ENCODE peak calls at places on chromosomes 1 and 21, in ten cellular contexts. Z is hepatic stellate cell; O is SW480; A is activated effector memory CD4-positive, alpha-beta T cell treated with anti-CD3 and anti-CD28 coated beads, Interleukin-2, amount 50 U/mL, for 16 hours; H is OCI-LY7; E is neural crest cell; K is globus pallidus; Y is EL; S is hypothalamus; C is HS-5. D is an unnamed sample.

GRCh38 chr1:41751804-41752513 is 166.8 kb downstream of the HIVEP3 start:
- DNase-seq in O (no peak), A (peak), K (peak), H (peak), C (peak), Z (peak), S (no peak), E (no peak), Y (peak), D (peak)

GRCh38 chr1:26037904-26038303 is 8.0 kb downstream of the SLC30A2 start:
- DNase-seq in E (no peak), K (no peak), S (no peak), H (no peak), Y (no peak), C (no peak), O (no peak), A (no peak), Z (no peak), D (no peak)

GRCh38 chr1:62234709-62235108 is 40.1 kb downstream of the L1TD1 start:
- DNase-seq in O (no peak), S (no peak), Y (peak), Z (no peak), C (no peak), K (no peak), A (no peak), E (no peak), H (no peak), D (no peak)

GRCh38 chr1:226526801-226527595 is 21.6 kb upstream of the STUM start:
- DNase-seq in Z (peak), S (no peak), Y (peak), E (no peak), C (no peak), A (peak), O (no peak), H (peak), K (no peak), D (no peak)

GRCh38 chr1:224623743-224624333 is 7.7 kb downstream of the CNIH3 start:
- DNase-seq in S (no peak), H (peak), C (peak), O (peak), E (no peak), Z (peak), A (peak), K (no peak), Y (peak), D (no peak)

GRCh38 chr1:184160236-184160635 is 108.7 kb downstream of the TSEN15 start:
- DNase-seq in O (no peak), Y (peak), H (no peak), K (no peak), S (no peak), Z (peak), E (no peak), C (peak), A (peak), D (no peak)

GRCh38 chr1:30612666-30613065 is 110.7 kb downstream of the MATN1 start:
- DNase-seq in A (no peak), E (no peak), K (no peak), Z (no peak), H (no peak), C (no peak), O (no peak), Y (no peak), S (no peak), D (no peak)

GRCh38 chr1:235329139-235329808 is 904 bp downstream of the GGPS1 start:
- DNase-seq in Y (peak), A (peak), K (no peak), C (no peak), H (peak), E (peak), Z (peak), O (peak), S (no peak), D (peak)

GRCh38 chr1:213934642-213935041 is 53.1 kb upstream of the PROX1 start:
- DNase-seq in C (no peak), A (no peak), S (no peak), Y (no peak), E (no peak), Z (no peak), K (no peak), H (no peak), O (peak), D (peak)

GRCh38 chr1:150922519-150922975 is 3.6 kb upstream of the SETDB1 start:
- DNase-seq in E (peak), Y (peak), A (peak), H (peak), C (peak), S (no peak), O (peak), K (peak), Z (peak), D (peak)

GRCh38 chr1:178094752-178095645 is 1.1 kb downstream of the RASAL2 start:
- DNase-seq in Y (peak), S (no peak), K (no peak), O (peak), E (no peak), H (no peak), C (peak), A (no peak), Z (peak), D (no peak)

GRCh38 chr1:106875622-106876021 is 180.9 kb upstream of the PRMT6 start:
- DNase-seq in S (no peak), E (no peak), A (no peak), K (no peak), C (no peak), Z (no peak), Y (no peak), H (no peak), O (no peak), D (no peak)

GRCh38 chr21:38477241-38477640 is 21.0 kb downstream of the ERG start:
- DNase-seq in E (no peak), Y (no peak), Z (no peak), S (no peak), O (no peak), A (no peak), K (no peak), H (no peak), C (no peak), D (no peak)

GRCh38 chr21:32807717-32808380 is 36.3 kb upstream of the PAXBP1 start:
- DNase-seq in O (no peak), A (no peak), H (no peak), Y (no peak), E (no peak), K (no peak), C (no peak), S (no peak), Z (no peak), D (no peak)

GRCh38 chr1:167054531-167054930 is 35.6 kb downstream of the GPA33 start:
- DNase-seq in Y (no peak), C (no peak), A (no peak), K (no peak), S (no peak), H (no peak), E (no peak), Z (no peak), O (no peak), D (no peak)

GRCh38 chr1:248886237-248886895 is 19.7 kb upstream of the PGBD2 start:
- DNase-seq in K (peak), C (no peak), Y (peak), E (no peak), Z (no peak), A (no peak), S (no peak), H (no peak), O (no peak), D (no peak)

GRCh38 chr1:64811131-64811530 is 66.3 kb downstream of the RAVER2 start:
- DNase-seq in K (no peak), A (no peak), E (no peak), H (no peak), C (no peak), Y (no peak), S (no peak), Z (no peak), O (no peak), D (no peak)

GRCh38 chr21:28781602-28782274 is 210.9 kb downstream of the LTN1 start:
- DNase-seq in H (peak), C (no peak), S (no peak), Y (peak), O (peak), K (no peak), A (no peak), Z (no peak), E (no peak), D (no peak)

GRCh38 chr1:178536844-178537371 is 24.0 kb downstream of the TEX35 start:
- DNase-seq in O (peak), C (peak), K (no peak), Y (peak), Z (peak), S (no peak), H (no peak), E (no peak), A (peak), D (peak)

GRCh38 chr1:200674838-200675587 is 5.3 kb upstream of the DDX59 start:
- DNase-seq in H (no peak), S (no peak), E (no peak), C (no peak), K (no peak), Y (no peak), Z (no peak), A (no peak), O (no peak), D (no peak)

GRCh38 chr1:63969461-63969893 is 195.7 kb downstream of the ROR1 start:
- DNase-seq in Y (peak), C (peak), Z (no peak), S (no peak), K (peak), H (no peak), E (no peak), A (no peak), O (peak), D (peak)

GRCh38 chr21:45029298-45029967 is 44.9 kb upstream of the ADARB1 start:
- DNase-seq in Y (no peak), C (no peak), E (peak), S (no peak), O (no peak), A (no peak), H (no peak), Z (no peak), K (no peak), D (no peak)